ENCODE peak calls at places on chromosome 6, in six cellular contexts. T is EL; B is adrenal gland; K is left cardiac atrium; Z is activated CD4-positive, alpha-beta T cell treated with anti-CD3 and anti-CD28 coated beads, Interleukin-2, amount 50 U/mL, for 1 hour; S is T-helper 9 cell. Y is an unnamed sample.

GRCh38 chr6:82144007-82144851 is 103.3 kb downstream of the IBTK start:
- DNase-seq in T (peak; percentile 95), B (peak; percentile 70), K (peak; percentile 36), Z (no peak), S (no peak), Y (no peak)

GRCh38 chr6:13272131-13273046 is 55.9 kb downstream of the TBC1D7 start:
- DNase-seq in T (no peak), B (peak; percentile 49), K (peak; percentile 35), Z (no peak), S (no peak), Y (no peak)

GRCh38 chr6:118080547-118080946 is 173.5 kb downstream of the SLC35F1 start:
- DNase-seq in T (no peak), B (no peak), K (no peak), Z (no peak), S (no peak), Y (no peak)

GRCh38 chr6:3869632-3870527 is 20.7 kb downstream of the FAM50B start:
- DNase-seq in T (no peak), B (no peak), K (no peak), Z (no peak), S (no peak), Y (no peak)

GRCh38 chr6:43061861-43062260 is 2.4 kb downstream of the KLC4 start:
- DNase-seq in T (peak; percentile 52), B (no peak), K (no peak), Z (no peak), S (no peak), Y (no peak)

GRCh38 chr6:43334466-43335095 is 26.0 kb upstream of the CRIP3 start:
- DNase-seq in T (peak; percentile 68), B (no peak), K (no peak), Z (no peak), S (no peak), Y (no peak)

GRCh38 chr6:39902136-39902535 is 32.1 kb downstream of the MOCS1 start:
- DNase-seq in T (no peak), B (no peak), K (no peak), Z (no peak), S (no peak), Y (no peak)

GRCh38 chr6:13722880-13723279 is 11.2 kb upstream of the RANBP9 start:
- DNase-seq in T (no peak), B (no peak), K (no peak), Z (no peak), S (no peak), Y (no peak)

GRCh38 chr6:154632121-154632520 is 101.1 kb upstream of the SCAF8 start:
- DNase-seq in T (no peak), B (no peak), K (no peak), Z (no peak), S (no peak), Y (no peak)

GRCh38 chr6:93423542-93423941 is 4.2 kb upstream of the EPHA7 start:
- DNase-seq in T (peak; percentile 8), B (no peak), K (peak; percentile 35), Z (no peak), S (no peak), Y (no peak)

GRCh38 chr6:153059311-153059710 is 56.8 kb upstream of the MTRF1L start:
- DNase-seq in T (no peak), B (no peak), K (no peak), Z (no peak), S (no peak), Y (no peak)

GRCh38 chr6:26543953-26544352 is 5.8 kb downstream of the HMGN4 start:
- DNase-seq in T (peak; percentile 29), B (no peak), K (no peak), Z (no peak), S (no peak), Y (no peak)

GRCh38 chr6:10395171-10395945 is 19.5 kb downstream of the TFAP2A start:
- DNase-seq in T (no peak), B (no peak), K (no peak), Z (no peak), S (no peak), Y (no peak)

GRCh38 chr6:46848684-46849360 is 55.6 kb downstream of the MEP1A start:
- DNase-seq in T (peak; percentile 81), B (peak; percentile 63), K (peak; percentile 90), Z (peak; percentile 43), S (peak; percentile 37), Y (peak; percentile 4)

GRCh38 chr6:29723666-29724588 is 693 bp downstream of the HLA-F start:
- DNase-seq in T (peak; percentile 18), B (no peak), K (peak; percentile 46), Z (peak; percentile 75), S (peak; percentile 75), Y (peak; percentile 58)

GRCh38 chr6:124400600-124400999 is 561.6 kb upstream of the RNF217 start:
- DNase-seq in T (no peak), B (no peak), K (no peak), Z (no peak), S (no peak), Y (no peak)

GRCh38 chr6:73608761-73609160 is 45.0 kb downstream of the SLC17A5 start:
- DNase-seq in T (no peak), B (peak; percentile 68), K (no peak), Z (no peak), S (no peak), Y (no peak)

GRCh38 chr6:108254436-108255410 is 6.1 kb downstream of the SNX3 start:
- DNase-seq in T (no peak), B (no peak), K (no peak), Z (no peak), S (no peak), Y (no peak)

GRCh38 chr6:37566209-37566859 is 66.6 kb upstream of the CCDC167 start:
- DNase-seq in T (peak; percentile 31), B (no peak), K (peak; percentile 59), Z (peak; percentile 71), S (peak; percentile 70), Y (peak; percentile 68)

GRCh38 chr6:166627875-166628849 is 1.1 kb upstream of the RPS6KA2 start:
- DNase-seq in T (peak; percentile 55), B (peak; percentile 76), K (peak; percentile 87), Z (peak; percentile 56), S (peak; percentile 58), Y (peak; percentile 68)

GRCh38 chr6:27650620-27651370 is 177.9 kb upstream of the ZNF184 start:
- DNase-seq in T (peak; percentile 82), B (no peak), K (no peak), Z (no peak), S (no peak), Y (no peak)

GRCh38 chr6:36662827-36663256 is 15.7 kb upstream of the CDKN1A start:
- DNase-seq in T (no peak), B (no peak), K (no peak), Z (no peak), S (no peak), Y (no peak)

GRCh38 chr6:56292505-56293181 is 45.3 kb upstream of the COL21A1 start:
- DNase-seq in T (peak; percentile 48), B (peak; percentile 28), K (no peak), Z (no peak), S (no peak), Y (no peak)

GRCh38 chr6:165692106-165692653 is 29.1 kb upstream of the PDE10A start:
- DNase-seq in T (no peak), B (no peak), K (no peak), Z (no peak), S (no peak), Y (no peak)

GRCh38 chr6:22368794-22369193 is 72.0 kb upstream of the PRL start:
- DNase-seq in T (no peak), B (no peak), K (no peak), Z (no peak), S (no peak), Y (no peak)

GRCh38 chr6:37916675-37917074 is 97.1 kb downstream of the ZFAND3 start:
- DNase-seq in T (no peak), B (no peak), K (no peak), Z (no peak), S (no peak), Y (no peak)

GRCh38 chr6:153625089-153625488 is 414.0 kb upstream of the OPRM1 start:
- DNase-seq in T (peak; percentile 1), B (no peak), K (peak; percentile 30), Z (no peak), S (no peak), Y (no peak)

GRCh38 chr6:36353411-36353915 is 16.8 kb upstream of the BNIP5 start:
- DNase-seq in T (peak; percentile 15), B (no peak), K (no peak), Z (no peak), S (no peak), Y (no peak)

GRCh38 chr6:146598785-146599405 is at the start of gene ADGB:
- DNase-seq in T (peak; percentile 70), B (peak; percentile 27), K (peak; percentile 53), Z (no peak), S (no peak), Y (no peak)

GRCh38 chr6:2035046-2035445 is 210.4 kb downstream of the GMDS start:
- DNase-seq in T (no peak), B (no peak), K (no peak), Z (no peak), S (no peak), Y (no peak)

GRCh38 chr6:55794136-55794812 is 81.1 kb downstream of the BMP5 start:
- DNase-seq in T (peak; percentile 19), B (no peak), K (no peak), Z (no peak), S (no peak), Y (no peak)

GRCh38 chr6:4930025-4930692 is 73.7 kb downstream of the RPP40 start:
- DNase-seq in T (no peak), B (no peak), K (no peak), Z (no peak), S (no peak), Y (no peak)

GRCh38 chr6:38604700-38605099 is 35.0 kb downstream of the BTBD9 start:
- DNase-seq in T (peak; percentile 42), B (no peak), K (no peak), Z (no peak), S (no peak), Y (no peak)

GRCh38 chr6:126152346-126152745 is 166.0 kb downstream of the TRMT11 start:
- DNase-seq in T (no peak), B (no peak), K (no peak), Z (no peak), S (no peak), Y (no peak)

GRCh38 chr6:131586544-131586943 is 13.5 kb downstream of the ARG1 start:
- DNase-seq in T (no peak), B (no peak), K (no peak), Z (no peak), S (no peak), Y (no peak)

GRCh38 chr6:133769463-133769862 is 119.5 kb upstream of the TCF21 start:
- DNase-seq in T (peak; percentile 58), B (no peak), K (no peak), Z (no peak), S (no peak), Y (no peak)

GRCh38 chr6:15987569-15987968 is 141.3 kb upstream of the MYLIP start:
- DNase-seq in T (peak; percentile 16), B (no peak), K (no peak), Z (no peak), S (no peak), Y (no peak)

Y was measured in T-cell.